ENCODE peak calls at places on chromosomes 16 and 17, in eight cellular contexts. C is IMR-90; G is CD4-positive, alpha-beta T cell; F is mesendoderm; N is body of pancreas; V is brain microvascular endothelial cell; R is stomach; E is GM23248. Y is an unnamed sample.
A peak's percentile ranks its signal among the peaks of the same experiment; 100 is the strongest.

GRCh38 chr17:32504166-32504990 is 17.6 kb downstream of the CDK5R1 start:
- DNase-seq in N (no peak), F (peak; percentile 51), R (no peak), G (no peak), V (no peak), C (no peak), E (peak; percentile 31), Y (no peak)

GRCh38 chr16:69399361-69399760 is 13.6 kb upstream of the TERF2 start:
- DNase-seq in R (no peak), N (no peak), C (peak; percentile 74), V (no peak), G (no peak), E (peak; percentile 62), F (no peak), Y (no peak)

GRCh38 chr16:79301036-79301435 is 299.5 kb downstream of the MAF start:
- DNase-seq in C (no peak), E (no peak), F (no peak), R (no peak), N (no peak), G (no peak), V (no peak), Y (no peak)

GRCh38 chr17:77311371-77311981 is 170.7 kb downstream of the SEC14L1 start:
- DNase-seq in V (no peak), G (no peak), C (no peak), N (no peak), R (no peak), F (no peak), E (no peak), Y (no peak)

GRCh38 chr16:89155184-89155679 is 16.3 kb upstream of the CDH15 start:
- DNase-seq in N (peak; percentile 38), C (peak; percentile 80), R (peak; percentile 59), V (peak; percentile 54), G (no peak), E (peak; percentile 84), F (no peak), Y (no peak)

GRCh38 chr17:49490271-49490670 is 4.8 kb upstream of the NGFR start:
- DNase-seq in E (no peak), R (no peak), N (no peak), C (no peak), G (no peak), V (no peak), F (no peak), Y (no peak)

GRCh38 chr17:74307984-74308773 is 17.8 kb upstream of the KIF19 start:
- DNase-seq in E (peak; percentile 46), N (no peak), F (no peak), C (no peak), G (no peak), V (no peak), R (no peak), Y (no peak)

GRCh38 chr17:4135489-4135888 is 7.3 kb downstream of the ZZEF1 start:
- DNase-seq in R (no peak), E (no peak), C (no peak), N (no peak), F (no peak), G (no peak), V (no peak), Y (no peak)

GRCh38 chr17:7853693-7854043 is 1.2 kb upstream of the TMEM88 start:
- DNase-seq in F (peak; percentile 48), G (no peak), V (no peak), E (no peak), N (no peak), C (no peak), R (no peak), Y (no peak)

GRCh38 chr17:73291260-73291801 is 20.5 kb downstream of the CDC42EP4 start:
- DNase-seq in R (peak; percentile 73), G (no peak), V (peak; percentile 64), N (peak; percentile 51), E (peak; percentile 97), C (peak; percentile 86), F (no peak), Y (no peak)

GRCh38 chr17:49456172-49456965 is 38.7 kb upstream of the NGFR start:
- DNase-seq in C (peak; percentile 89), N (no peak), F (no peak), E (peak; percentile 95), V (peak; percentile 21), R (no peak), G (no peak), Y (no peak)

GRCh38 chr17:63841350-63842172 is 924 bp downstream of the SMARCD2 start:
- DNase-seq in V (peak; percentile 33), C (peak; percentile 34), R (peak; percentile 60), G (no peak), F (peak; percentile 55), E (peak; percentile 72), N (peak; percentile 61), Y (no peak)

GRCh38 chr17:46943511-46944393 is 20.8 kb downstream of the GOSR2 start:
- DNase-seq in E (peak; percentile 61), F (peak; percentile 68), G (no peak), R (no peak), V (peak; percentile 25), N (peak; percentile 28), C (peak; percentile 36), Y (no peak)

GRCh38 chr17:46942441-46943217 is 19.7 kb downstream of the GOSR2 start:
- DNase-seq in F (peak; percentile 81), N (peak; percentile 70), G (peak; percentile 24), E (peak; percentile 84), C (peak; percentile 75), R (peak; percentile 74), V (peak; percentile 66), Y (peak; percentile 56)

GRCh38 chr17:46943218-46943510 is 20.2 kb downstream of the GOSR2 start:
- DNase-seq in E (no peak), R (no peak), G (no peak), V (no peak), C (no peak), N (no peak), F (no peak), Y (no peak)

GRCh38 chr17:46944931-46945330 is 22.0 kb downstream of the GOSR2 start:
- DNase-seq in C (no peak), N (no peak), G (no peak), V (no peak), E (peak; percentile 32), F (no peak), R (no peak), Y (no peak)

DNA sequence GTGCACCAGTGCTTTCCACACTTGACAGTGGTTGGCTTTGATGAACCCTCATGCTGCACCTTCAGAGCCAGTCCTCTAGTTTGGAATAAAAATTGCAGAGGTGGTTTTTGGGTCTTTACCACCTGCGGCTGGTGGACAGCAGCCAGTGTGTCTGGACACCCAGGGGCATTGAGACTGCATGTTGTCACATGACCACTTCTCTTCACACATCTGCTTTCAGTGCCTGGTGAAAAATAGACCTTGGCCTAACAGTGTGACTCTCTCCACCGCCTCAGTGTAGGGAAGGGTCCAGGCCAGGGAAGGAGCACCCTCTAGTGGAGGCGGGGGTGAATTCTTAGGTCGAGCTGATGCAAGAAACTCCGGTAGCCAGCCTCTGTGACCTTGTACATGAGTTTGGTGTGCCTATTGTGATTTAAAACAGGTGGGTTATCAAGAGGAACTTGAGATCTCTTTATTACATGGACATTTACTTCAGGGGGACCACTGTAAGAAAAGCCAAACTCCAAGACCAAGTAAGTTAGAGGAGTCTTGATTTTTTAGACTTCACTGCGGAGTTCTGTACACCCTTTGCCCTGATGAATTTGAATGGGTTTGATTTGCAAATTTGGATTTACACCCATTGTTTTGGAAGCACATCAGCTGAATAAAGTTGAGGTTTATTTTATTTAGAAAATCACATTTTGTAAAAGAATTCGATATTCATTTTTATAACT is 17.9 kb downstream of the GOSR2 start:
- DNase-seq in N (peak; percentile 81), E (peak; percentile 84), F (peak; percentile 88), R (peak; percentile 79), V (peak; percentile 71), C (peak; percentile 60), G (peak; percentile 52), Y (peak; percentile 53)
- H3K27ac ChIP-seq in N (no peak overlapping the region), E (no peak overlapping the region), F (no peak overlapping the region), R (no peak overlapping the region), V (no peak overlapping the region), C (no peak overlapping the region), G (no peak overlapping the region), Y (no peak overlapping the region)

DNA sequence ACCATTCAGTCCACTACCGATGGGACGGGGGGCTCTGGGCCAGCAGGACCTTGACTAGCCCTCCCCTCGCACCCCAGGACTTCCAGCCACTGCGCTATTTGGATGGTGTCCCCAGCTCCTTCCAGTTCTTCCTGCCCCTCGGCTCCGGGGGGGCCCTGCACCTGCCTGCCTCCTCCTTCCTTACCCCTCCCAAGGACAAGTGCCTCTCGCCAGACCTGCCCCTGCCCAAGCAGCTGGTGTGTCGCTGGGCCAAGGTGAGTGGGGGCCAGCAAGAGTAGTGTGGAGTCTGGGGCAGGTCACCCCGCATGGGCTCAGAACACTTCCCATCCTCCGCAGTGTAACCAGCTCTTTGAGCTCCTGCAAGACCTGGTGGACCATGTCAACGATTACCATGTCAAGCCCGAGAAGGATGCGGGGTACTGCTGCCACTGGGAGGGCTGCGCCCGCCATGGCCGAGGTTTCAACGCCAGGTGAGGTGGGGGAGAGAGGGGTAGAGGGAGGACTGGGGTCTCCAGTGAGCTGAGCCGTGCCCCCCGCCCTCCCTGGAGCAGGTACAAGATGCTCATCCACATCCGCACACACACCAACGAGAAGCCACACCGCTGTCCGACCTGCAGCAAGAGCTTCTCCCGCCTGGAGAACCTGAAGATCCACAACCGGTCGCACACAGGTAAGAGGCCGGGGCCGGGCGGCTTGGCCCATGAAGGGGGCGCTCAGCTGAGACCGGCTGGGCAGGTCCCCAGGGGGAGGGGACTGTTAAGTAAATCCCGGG is 16.2 kb downstream of the PAM16 start:
- DNase-seq in F (no peak), V (no peak), C (no peak), G (no peak), N (no peak), E (no peak), R (no peak), Y (no peak)
- H3K27ac ChIP-seq in F (no peak overlapping the region), V (no peak overlapping the region), C (no peak overlapping the region), G (no peak overlapping the region), N (no peak overlapping the region), E (no peak overlapping the region), R (no peak overlapping the region), Y (no peak overlapping the region)

GRCh38 chr16:65834680-65835079 is 531.8 kb upstream of the CDH5 start:
- DNase-seq in V (no peak), R (no peak), F (no peak), C (no peak), E (no peak), G (no peak), N (no peak), Y (no peak)
- H3K27ac ChIP-seq in V (no peak overlapping the region), R (no peak overlapping the region), F (no peak overlapping the region), C (no peak overlapping the region), E (no peak overlapping the region), G (no peak overlapping the region), N (no peak overlapping the region), Y (no peak overlapping the region)

DNA sequence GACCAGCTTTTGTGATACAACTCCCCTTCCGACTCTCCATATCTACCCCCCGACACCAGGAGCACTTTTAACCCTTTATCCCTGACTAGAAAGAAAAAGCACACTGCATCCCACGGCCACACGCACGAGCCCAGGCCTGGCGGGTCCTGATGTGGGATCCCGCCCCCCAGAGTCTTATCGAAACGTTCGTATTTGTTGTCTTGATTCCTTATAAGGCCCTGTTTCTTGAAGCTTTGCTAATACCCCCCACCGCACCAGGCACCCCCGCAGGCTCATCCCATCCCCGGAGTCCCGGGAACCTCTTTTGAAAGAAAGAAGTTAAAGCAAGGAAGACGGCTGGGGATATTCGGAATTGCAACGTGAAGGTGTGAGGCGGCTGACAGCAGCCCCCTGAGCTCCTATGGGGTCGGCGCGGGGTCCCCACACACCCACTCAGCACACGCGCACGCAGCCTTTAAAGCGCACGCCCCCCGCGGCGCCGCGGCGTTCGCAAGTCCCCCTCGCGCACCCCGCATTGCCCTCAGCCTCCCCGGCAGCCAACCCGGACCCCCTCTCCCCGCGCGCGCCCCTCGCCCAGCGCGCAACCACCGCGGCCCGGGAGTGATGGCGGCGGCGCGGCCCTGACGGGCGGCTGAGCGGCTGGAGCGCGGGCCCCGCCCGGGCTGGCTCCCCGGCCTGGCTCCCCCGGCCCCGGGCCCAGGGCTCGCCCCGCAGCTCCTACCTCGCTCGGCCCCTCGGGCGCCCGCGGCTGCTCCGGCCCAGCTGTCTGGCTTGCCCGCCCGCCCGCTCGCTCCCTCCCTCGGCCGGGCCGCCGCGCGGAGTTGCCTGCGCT is 448 bp downstream of the STAT5B start:
- DNase-seq in E (no peak), G (peak; percentile 37), V (peak; percentile 32), C (peak; percentile 59), R (no peak), N (no peak), F (peak; percentile 67), Y (no peak)
- H3K27ac ChIP-seq in E (no peak overlapping the region), G (peak overlapping the region; percentile 60), V (peak overlapping the region; percentile 41), C (peak overlapping the region; percentile 76), R (peak overlapping the region; percentile 96), N (peak overlapping the region; percentile 55), F (no peak overlapping the region), Y (peak overlapping the region; percentile 77)